ENCODE peak calls at places on chromosomes 7 and 10, in five cellular contexts. U is HCT116, R is stomach, J is sigmoid colon, C is upper lobe of left lung. O is an unnamed sample.

GRCh38 chr7:78141533-78142281 is 343.1 kb downstream of the PHTF2 start:
- DNase-seq in C (no peak), U (no peak), R (no peak), J (no peak), O (no peak)

GRCh38 chr10:94524146-94524545 is 21.4 kb upstream of the HELLS start:
- DNase-seq in J (no peak), U (no peak), R (no peak), C (no peak), O (no peak)

GRCh38 chr7:100901921-100902332 is 6.2 kb upstream of the ACHE start:
- DNase-seq in U (no peak), C (no peak), R (no peak), J (no peak), O (no peak)

GRCh38 chr7:147406521-147407115 is 1183.9 kb upstream of the C7orf33 start:
- DNase-seq in C (no peak), R (no peak), J (no peak), U (no peak), O (no peak)

GRCh38 chr7:22663319-22663718 is 63.7 kb upstream of the IL6 start:
- DNase-seq in C (no peak), R (no peak), J (no peak), U (no peak), O (no peak)

GRCh38 chr10:18438356-18439126 is 212.8 kb downstream of the NSUN6 start:
- DNase-seq in U (no peak), J (no peak), R (no peak), C (no peak), O (no peak)

GRCh38 chr7:41501466-41501865 is 201.4 kb downstream of the INHBA start:
- DNase-seq in J (no peak), R (no peak), C (no peak), U (no peak), O (no peak)

GRCh38 chr7:75968561-75969001 is 25.8 kb downstream of the TMEM120A start:
- DNase-seq in C (no peak), J (peak), U (no peak), R (no peak), O (no peak)

GRCh38 chr7:17584822-17585221 is 286.4 kb downstream of the AHR start:
- DNase-seq in J (no peak), C (no peak), R (no peak), U (no peak), O (no peak)

GRCh38 chr10:56319386-56319785 is 41.7 kb downstream of the ZWINT start:
- DNase-seq in U (no peak), C (no peak), R (no peak), J (no peak), O (no peak)

GRCh38 chr7:5225616-5226290 is 35.7 kb downstream of the WIPI2 start:
- DNase-seq in C (no peak), R (no peak), J (no peak), U (no peak), O (no peak)
- TF ChIP-seq POLR2AphosphoS5 in C (no peak), R (no peak), J (no peak), U (no peak), O (no peak)

DNA sequence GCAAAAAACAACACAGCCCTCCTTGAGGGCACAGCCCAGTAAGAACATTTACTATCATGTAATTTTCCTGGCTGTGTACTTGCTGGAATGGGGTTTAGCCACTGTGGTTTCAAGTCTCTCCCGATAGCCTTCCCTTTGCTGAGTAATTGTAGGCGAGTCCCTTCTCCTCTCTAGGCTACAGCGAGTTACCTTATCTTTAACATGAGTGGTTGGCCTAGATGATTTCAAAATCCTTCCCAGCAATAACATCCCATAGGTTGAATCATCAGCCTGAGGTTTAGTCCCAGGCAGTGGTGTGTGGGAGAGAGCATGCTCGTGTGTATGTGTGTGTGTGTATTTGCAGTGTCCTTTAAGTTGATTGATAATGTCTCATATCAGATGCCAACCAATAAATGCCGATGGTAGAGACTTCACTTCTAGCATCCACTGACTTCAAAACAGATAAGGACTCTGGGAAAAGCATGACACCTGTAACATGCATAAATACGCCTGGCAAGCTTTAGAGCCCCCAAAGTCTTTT is 142.9 kb upstream of the ZMIZ1 start:
- DNase-seq in U (no peak), J (no peak), C (no peak), R (no peak), O (no peak)
- TF ChIP-seq POLR2AphosphoS5 in U (no peak), J (no peak), C (no peak), R (no peak), O (no peak)

DNA sequence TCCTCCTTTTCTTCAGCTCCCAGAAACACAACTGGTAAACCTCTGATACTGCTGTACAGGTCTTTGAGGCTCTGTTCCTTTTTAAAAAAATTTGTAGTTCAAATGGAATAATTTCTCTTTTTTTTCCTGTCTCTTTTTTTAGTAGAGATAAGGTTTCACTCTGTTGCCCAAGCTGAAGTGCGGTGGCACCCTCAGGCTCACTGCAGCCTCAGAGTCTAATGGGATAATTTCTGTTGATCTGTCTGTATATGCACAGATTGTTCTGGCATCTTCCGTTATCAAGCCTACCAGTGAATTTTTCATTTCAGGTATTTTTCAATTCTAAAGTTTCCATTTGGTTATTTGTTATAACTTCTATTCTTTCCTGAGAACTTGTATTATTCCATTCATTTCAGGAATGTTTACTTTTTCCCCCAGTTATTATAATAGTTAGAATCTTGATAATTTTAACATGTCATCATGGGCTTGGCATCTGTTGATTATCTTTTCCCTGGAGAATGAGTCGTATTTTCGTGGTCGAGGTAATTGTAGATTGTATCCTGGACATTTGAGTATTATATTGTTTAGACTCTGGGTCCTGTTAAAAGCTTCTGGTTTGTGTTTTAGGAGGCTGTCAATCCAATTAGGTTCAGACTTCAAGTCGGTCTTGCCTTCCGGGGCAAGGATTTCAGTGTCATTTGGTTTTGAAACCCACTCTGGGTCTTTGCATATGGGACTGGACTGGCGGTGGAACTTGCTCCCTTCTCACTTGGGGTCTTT is 24.5 kb downstream of the CRCP start:
- DNase-seq in R (no peak), J (no peak), C (no peak), U (no peak), O (no peak)
- TF ChIP-seq POLR2AphosphoS5 in R (no peak), J (no peak), C (no peak), U (no peak), O (no peak)

GRCh38 chr7:66641526-66641871 is 12.8 kb downstream of the KCTD7 start:
- DNase-seq in J (no peak), R (no peak), U (no peak), C (no peak), O (no peak)

GRCh38 chr7:66640802-66641525 is 12.3 kb downstream of the KCTD7 start:
- DNase-seq in U (no peak), R (no peak), C (no peak), J (no peak), O (no peak)

GRCh38 chr7:66638309-66639099 is 9.8 kb downstream of the KCTD7 start:
- DNase-seq in C (no peak), U (no peak), J (no peak), R (no peak), O (no peak)

GRCh38 chr7:66642186-66642585 is 13.5 kb downstream of the KCTD7 start:
- DNase-seq in C (no peak), U (no peak), J (no peak), R (no peak), O (no peak)

DNA sequence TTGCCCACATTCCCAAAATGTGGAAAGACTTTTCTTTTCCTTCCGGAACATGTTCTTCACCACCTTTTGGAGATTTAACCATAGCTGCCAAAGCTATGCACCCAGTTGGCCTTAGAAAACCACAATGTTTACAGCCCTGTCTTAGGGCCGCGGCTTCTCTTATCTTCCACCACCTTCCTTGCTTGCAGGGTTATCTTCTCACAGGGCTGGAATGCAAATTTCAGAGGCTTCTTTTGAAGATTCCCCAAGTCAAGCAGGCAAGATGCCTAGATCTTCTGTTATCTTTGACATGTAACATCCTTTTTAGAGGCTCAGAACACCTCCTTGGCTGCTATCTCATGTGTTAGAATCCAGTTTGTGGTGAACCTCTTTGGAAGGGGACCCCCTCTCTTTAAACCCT is 11.1 kb downstream of the KCTD7 start:
- DNase-seq in J (no peak), R (no peak), C (no peak), U (no peak), O (no peak)
- TF ChIP-seq POLR2AphosphoS5 in J (no peak), R (no peak), C (no peak), U (no peak), O (no peak)

GRCh38 chr10:29055091-29055490 is 233.8 kb upstream of the LYZL1 start:
- DNase-seq in J (no peak), R (no peak), C (no peak), U (no peak), O (no peak)
- TF ChIP-seq POLR2AphosphoS5 in J (no peak), R (no peak), C (no peak), U (no peak), O (no peak)

O was measured in HL-60.